ENCODE peak calls at places on chromosomes 7 and 10, in eight cellular contexts. One of them, this sample, is unnamed.

GRCh38 chr7:1922870-1923236 is 252.8 kb downstream of the ELFN1 start:
- DNase-seq in AG04449: no peak
- DNase-seq in ovary: no peak
- DNase-seq in cardiac muscle cell: no peak
- DNase-seq in spleen: no peak
- DNase-seq in activated B cell treated with CpG ODN at 0.5 μM for 24 hours: no peak
- DNase-seq in OCI-LY7: no peak
- DNase-seq in IMR-90: no peak
- DNase-seq in this sample: no peak

GRCh38 chr10:123999261-123999660 is 94.1 kb downstream of the CHST15 start:
- DNase-seq in AG04449: no peak
- DNase-seq in IMR-90: no peak
- DNase-seq in OCI-LY7: peak
- DNase-seq in spleen: peak
- DNase-seq in ovary: no peak
- DNase-seq in activated B cell treated with CpG ODN at 0.5 μM for 24 hours: no peak
- DNase-seq in cardiac muscle cell: no peak
- DNase-seq in this sample: no peak

GRCh38 chr10:21281765-21282484 is 243.6 kb downstream of the SKIDA1 start:
- DNase-seq in IMR-90: no peak
- DNase-seq in ovary: no peak
- DNase-seq in spleen: no peak
- DNase-seq in activated B cell treated with CpG ODN at 0.5 μM for 24 hours: no peak
- DNase-seq in OCI-LY7: no peak
- DNase-seq in cardiac muscle cell: no peak
- DNase-seq in AG04449: no peak
- DNase-seq in this sample: no peak

GRCh38 chr10:80471715-80472233 is 17.7 kb downstream of the TSPAN14 start:
- DNase-seq in IMR-90: no peak
- DNase-seq in cardiac muscle cell: no peak
- DNase-seq in OCI-LY7: peak
- DNase-seq in spleen: no peak
- DNase-seq in AG04449: no peak
- DNase-seq in ovary: no peak
- DNase-seq in activated B cell treated with CpG ODN at 0.5 μM for 24 hours: no peak
- DNase-seq in this sample: no peak

GRCh38 chr10:121316432-121316831 is 281.8 kb downstream of the FGFR2 start:
- DNase-seq in ovary: no peak
- DNase-seq in IMR-90: no peak
- DNase-seq in spleen: no peak
- DNase-seq in cardiac muscle cell: no peak
- DNase-seq in activated B cell treated with CpG ODN at 0.5 μM for 24 hours: no peak
- DNase-seq in AG04449: no peak
- DNase-seq in OCI-LY7: no peak
- DNase-seq in this sample: no peak

GRCh38 chr7:30459591-30460245 is 18.9 kb downstream of the NOD1 start:
- DNase-seq in AG04449: peak
- DNase-seq in spleen: no peak
- DNase-seq in OCI-LY7: no peak
- DNase-seq in activated B cell treated with CpG ODN at 0.5 μM for 24 hours: no peak
- DNase-seq in cardiac muscle cell: peak
- DNase-seq in IMR-90: peak
- DNase-seq in ovary: peak
- DNase-seq in this sample: no peak

GRCh38 chr7:35802649-35803048 is 1.8 kb downstream of the SEPTIN7 start:
- DNase-seq in OCI-LY7: peak
- DNase-seq in IMR-90: peak
- DNase-seq in ovary: no peak
- DNase-seq in activated B cell treated with CpG ODN at 0.5 μM for 24 hours: no peak
- DNase-seq in spleen: no peak
- DNase-seq in AG04449: no peak
- DNase-seq in cardiac muscle cell: no peak
- DNase-seq in this sample: no peak

GRCh38 chr7:157520249-157520648 is 183.4 kb downstream of the DNAJB6 start:
- DNase-seq in IMR-90: no peak
- DNase-seq in ovary: no peak
- DNase-seq in cardiac muscle cell: no peak
- DNase-seq in activated B cell treated with CpG ODN at 0.5 μM for 24 hours: peak
- DNase-seq in AG04449: no peak
- DNase-seq in spleen: peak
- DNase-seq in OCI-LY7: peak
- DNase-seq in this sample: no peak

GRCh38 chr7:46279290-46279689 is 358.2 kb upstream of the IGFBP3 start:
- DNase-seq in OCI-LY7: no peak
- DNase-seq in spleen: no peak
- DNase-seq in IMR-90: no peak
- DNase-seq in activated B cell treated with CpG ODN at 0.5 μM for 24 hours: no peak
- DNase-seq in cardiac muscle cell: no peak
- DNase-seq in ovary: no peak
- DNase-seq in AG04449: no peak
- DNase-seq in this sample: no peak

GRCh38 chr10:93288679-93289634 is 193.2 kb downstream of the MYOF start:
- DNase-seq in ovary: peak
- DNase-seq in OCI-LY7: peak
- DNase-seq in IMR-90: peak
- DNase-seq in activated B cell treated with CpG ODN at 0.5 μM for 24 hours: peak
- DNase-seq in cardiac muscle cell: peak
- DNase-seq in AG04449: peak
- DNase-seq in spleen: no peak
- DNase-seq in this sample: peak

GRCh38 chr10:93294004-93294403 is 188.1 kb downstream of the MYOF start:
- DNase-seq in ovary: no peak
- DNase-seq in spleen: no peak
- DNase-seq in OCI-LY7: no peak
- DNase-seq in IMR-90: no peak
- DNase-seq in cardiac muscle cell: no peak
- DNase-seq in activated B cell treated with CpG ODN at 0.5 μM for 24 hours: no peak
- DNase-seq in AG04449: no peak
- DNase-seq in this sample: no peak

GRCh38 chr10:93296151-93296550 is 186.0 kb downstream of the MYOF start:
- DNase-seq in OCI-LY7: no peak
- DNase-seq in spleen: no peak
- DNase-seq in AG04449: no peak
- DNase-seq in activated B cell treated with CpG ODN at 0.5 μM for 24 hours: no peak
- DNase-seq in cardiac muscle cell: no peak
- DNase-seq in IMR-90: no peak
- DNase-seq in ovary: no peak
- DNase-seq in this sample: no peak

GRCh38 chr10:93287775-93288174 is 194.4 kb downstream of the MYOF start:
- DNase-seq in cardiac muscle cell: no peak
- DNase-seq in IMR-90: no peak
- DNase-seq in ovary: no peak
- DNase-seq in activated B cell treated with CpG ODN at 0.5 μM for 24 hours: no peak
- DNase-seq in OCI-LY7: no peak
- DNase-seq in AG04449: no peak
- DNase-seq in spleen: no peak
- DNase-seq in this sample: no peak

DNA sequence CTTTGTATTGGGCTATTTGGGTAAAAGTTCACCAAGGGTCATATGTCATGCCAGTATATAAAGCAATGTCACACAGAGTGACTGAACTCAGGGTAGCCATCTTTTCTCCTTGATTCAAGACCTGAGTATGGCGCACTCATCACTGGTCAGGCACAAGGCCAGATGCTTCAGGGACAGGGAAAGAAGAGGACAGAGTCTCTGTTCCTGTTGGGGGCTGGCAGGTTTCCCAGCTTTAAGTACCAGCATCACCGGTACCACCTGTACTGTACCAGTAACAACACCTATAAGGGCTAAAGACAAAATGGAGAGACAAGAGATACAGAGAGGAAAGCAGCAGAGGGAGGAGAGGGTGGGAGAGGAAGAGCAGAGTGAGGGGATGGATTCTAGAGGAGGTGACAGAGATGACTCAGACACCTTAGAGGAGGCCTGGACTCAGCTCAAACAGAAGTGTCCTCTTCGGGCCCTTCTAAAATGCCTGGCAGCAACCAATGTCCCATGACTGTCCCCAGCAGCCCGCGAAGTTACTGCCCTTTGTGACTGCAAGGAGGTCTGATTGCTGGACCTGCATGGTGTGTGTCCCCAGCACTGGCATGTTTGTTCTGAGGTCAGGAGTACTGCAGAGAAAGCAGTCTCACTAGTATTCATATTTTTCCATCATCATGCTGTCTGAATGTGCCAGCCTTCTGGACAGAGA is 191.3 kb downstream of the MYOF start:
- DNase-seq in activated B cell treated with CpG ODN at 0.5 μM for 24 hours: no peak
- DNase-seq in IMR-90: no peak
- DNase-seq in spleen: no peak
- DNase-seq in AG04449: no peak
- DNase-seq in OCI-LY7: no peak
- DNase-seq in cardiac muscle cell: no peak
- DNase-seq in ovary: no peak
- DNase-seq in this sample: no peak
- TF ChIP-seq CTCF in activated B cell treated with CpG ODN at 0.5 μM for 24 hours: no peak
- TF ChIP-seq CTCF in IMR-90: no peak
- TF ChIP-seq CTCF in spleen: no peak
- TF ChIP-seq CTCF in AG04449: no peak
- TF ChIP-seq CTCF in OCI-LY7: no peak
- TF ChIP-seq CTCF in cardiac muscle cell: no peak
- TF ChIP-seq CTCF in ovary: no peak
- TF ChIP-seq CTCF in this sample: no peak

GRCh38 chr10:133225707-133226191 is 4.3 kb upstream of the UTF1 start:
- DNase-seq in ovary: no peak
- DNase-seq in activated B cell treated with CpG ODN at 0.5 μM for 24 hours: no peak
- DNase-seq in AG04449: no peak
- DNase-seq in IMR-90: no peak
- DNase-seq in OCI-LY7: no peak
- DNase-seq in cardiac muscle cell: no peak
- DNase-seq in spleen: no peak
- DNase-seq in this sample: no peak
- TF ChIP-seq CTCF in ovary: no peak
- TF ChIP-seq CTCF in activated B cell treated with CpG ODN at 0.5 μM for 24 hours: no peak
- TF ChIP-seq CTCF in AG04449: no peak
- TF ChIP-seq CTCF in IMR-90: no peak
- TF ChIP-seq CTCF in OCI-LY7: no peak
- TF ChIP-seq CTCF in cardiac muscle cell: no peak
- TF ChIP-seq CTCF in spleen: no peak
- TF ChIP-seq CTCF in this sample: no peak

GRCh38 chr10:64430690-64431323 is 909.6 kb downstream of the REEP3 start:
- DNase-seq in AG04449: no peak
- DNase-seq in IMR-90: no peak
- DNase-seq in ovary: no peak
- DNase-seq in cardiac muscle cell: peak
- DNase-seq in OCI-LY7: peak
- DNase-seq in spleen: no peak
- DNase-seq in activated B cell treated with CpG ODN at 0.5 μM for 24 hours: no peak
- DNase-seq in this sample: no peak

DNA sequence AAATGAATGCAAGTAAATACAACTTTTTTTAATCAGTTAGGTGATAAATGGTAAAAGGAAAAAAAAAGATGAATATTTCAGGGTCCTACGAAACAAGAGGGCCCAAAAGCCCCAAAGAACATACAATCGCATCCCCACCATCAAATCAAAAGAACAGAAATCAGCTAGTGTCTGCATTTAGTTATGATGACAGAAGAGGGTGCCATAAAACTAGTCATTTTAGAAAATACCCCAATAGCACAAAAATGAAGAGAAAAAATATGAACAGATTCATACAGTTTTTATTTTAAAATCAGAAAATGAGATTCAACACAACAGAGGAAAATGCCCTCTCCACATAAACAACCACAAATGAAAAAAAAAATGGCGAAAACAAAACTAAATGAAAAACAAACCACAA is 905.5 kb downstream of the REEP3 start:
- DNase-seq in OCI-LY7: no peak
- DNase-seq in AG04449: no peak
- DNase-seq in spleen: no peak
- DNase-seq in ovary: no peak
- DNase-seq in activated B cell treated with CpG ODN at 0.5 μM for 24 hours: no peak
- DNase-seq in IMR-90: no peak
- DNase-seq in cardiac muscle cell: no peak
- DNase-seq in this sample: no peak
- TF ChIP-seq CTCF in OCI-LY7: no peak
- TF ChIP-seq CTCF in AG04449: no peak
- TF ChIP-seq CTCF in spleen: no peak
- TF ChIP-seq CTCF in ovary: no peak
- TF ChIP-seq CTCF in activated B cell treated with CpG ODN at 0.5 μM for 24 hours: no peak
- TF ChIP-seq CTCF in IMR-90: no peak
- TF ChIP-seq CTCF in cardiac muscle cell: no peak
- TF ChIP-seq CTCF in this sample: no peak

GRCh38 chr7:91266067-91266930 is 2.1 kb downstream of the FZD1 start:
- DNase-seq in cardiac muscle cell: peak
- DNase-seq in spleen: peak
- DNase-seq in IMR-90: peak
- DNase-seq in ovary: peak
- DNase-seq in activated B cell treated with CpG ODN at 0.5 μM for 24 hours: no peak
- DNase-seq in AG04449: no peak
- DNase-seq in OCI-LY7: no peak
- DNase-seq in this sample: no peak
- TF ChIP-seq CTCF in cardiac muscle cell: no peak
- TF ChIP-seq CTCF in spleen: no peak
- TF ChIP-seq CTCF in IMR-90: no peak
- TF ChIP-seq CTCF in ovary: no peak
- TF ChIP-seq CTCF in activated B cell treated with CpG ODN at 0.5 μM for 24 hours: no peak
- TF ChIP-seq CTCF in AG04449: no peak
- TF ChIP-seq CTCF in OCI-LY7: no peak
- TF ChIP-seq CTCF in this sample: no peak

DNA sequence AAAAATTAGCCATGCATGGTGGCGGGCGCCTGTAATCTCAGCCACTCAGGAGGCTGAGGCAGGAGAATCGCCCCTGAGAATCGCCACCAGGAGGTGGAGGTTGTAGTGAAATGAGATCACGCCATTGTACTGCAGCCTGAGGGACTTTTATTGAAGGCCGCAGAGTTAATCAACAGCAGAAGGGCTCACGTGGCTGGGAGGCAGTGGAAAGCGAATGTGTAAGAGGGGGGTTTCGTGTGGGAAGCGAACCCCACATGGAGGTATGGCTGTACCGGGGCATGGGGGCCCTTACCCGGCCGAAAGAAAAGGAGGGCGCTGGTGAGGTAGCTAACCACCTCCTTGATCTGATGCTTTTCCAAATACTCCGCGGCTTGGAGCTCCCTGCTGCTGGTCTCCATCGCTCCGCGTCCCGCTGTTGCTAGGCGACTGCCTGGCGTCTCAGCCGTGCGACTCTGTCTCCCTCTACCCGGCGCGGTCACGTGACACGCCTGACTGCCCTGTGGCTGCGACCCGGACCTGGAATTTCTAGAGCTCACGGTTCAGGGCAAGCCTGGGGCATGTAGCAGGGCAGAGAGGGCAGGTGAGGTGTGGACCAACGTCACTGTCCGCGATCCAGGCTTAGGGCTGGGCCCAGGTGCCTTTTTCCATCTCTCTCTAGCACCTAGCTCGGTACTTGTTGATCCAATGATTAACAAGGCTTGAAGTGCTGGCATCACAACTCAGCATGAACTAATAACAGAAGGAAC is at the start of gene EFCAB10:
- DNase-seq in IMR-90: peak
- DNase-seq in ovary: peak
- DNase-seq in AG04449: no peak
- DNase-seq in spleen: peak
- DNase-seq in cardiac muscle cell: peak
- DNase-seq in activated B cell treated with CpG ODN at 0.5 μM for 24 hours: no peak
- DNase-seq in OCI-LY7: no peak
- DNase-seq in this sample: no peak
- TF ChIP-seq CTCF in IMR-90: no peak
- TF ChIP-seq CTCF in ovary: no peak
- TF ChIP-seq CTCF in AG04449: no peak
- TF ChIP-seq CTCF in spleen: no peak
- TF ChIP-seq CTCF in cardiac muscle cell: peak
- TF ChIP-seq CTCF in activated B cell treated with CpG ODN at 0.5 μM for 24 hours: no peak
- TF ChIP-seq CTCF in OCI-LY7: no peak
- TF ChIP-seq CTCF in this sample: no peak

GRCh38 chr7:99837649-99838361 is 10.0 kb downstream of the CYP3A43 start:
- DNase-seq in ovary: no peak
- DNase-seq in OCI-LY7: peak
- DNase-seq in activated B cell treated with CpG ODN at 0.5 μM for 24 hours: no peak
- DNase-seq in AG04449: no peak
- DNase-seq in cardiac muscle cell: peak
- DNase-seq in spleen: no peak
- DNase-seq in IMR-90: no peak
- DNase-seq in this sample: no peak
- TF ChIP-seq CTCF in ovary: no peak
- TF ChIP-seq CTCF in OCI-LY7: peak
- TF ChIP-seq CTCF in activated B cell treated with CpG ODN at 0.5 μM for 24 hours: no peak
- TF ChIP-seq CTCF in AG04449: no peak
- TF ChIP-seq CTCF in cardiac muscle cell: no peak
- TF ChIP-seq CTCF in spleen: no peak
- TF ChIP-seq CTCF in IMR-90: no peak
- TF ChIP-seq CTCF in this sample: no peak

This sample was measured in omental fat pad.